ENCODE peak calls at places on chromosomes 2 and 18, in nine cellular contexts. X is kidney epithelial cell, Y is cardiac fibroblast, S is chondrocyte, F is neural progenitor cell, M is left lung, D is GM20000, N is heart left ventricle, H is colonic mucosa. L is an unnamed sample.

GRCh38 chr2:11079131-11079824 is 76.0 kb upstream of the SLC66A3 start:
- DNase-seq in X (no peak), Y (no peak), S (no peak), F (no peak), M (no peak), D (no peak), N (no peak), H (no peak), L (no peak)

GRCh38 chr18:79982736-79983135 is 5.6 kb downstream of the TXNL4A start:
- DNase-seq in X (no peak), Y (peak), S (no peak), F (no peak), M (no peak), D (no peak), N (no peak), H (no peak), L (no peak)

GRCh38 chr18:39835303-39836030 is 2119.6 kb upstream of the PIK3C3 start:
- DNase-seq in X (no peak), Y (no peak), S (no peak), F (no peak), M (no peak), D (no peak), N (no peak), H (no peak), L (no peak)

GRCh38 chr2:121210691-121211090 is 74.3 kb downstream of the TFCP2L1 start:
- DNase-seq in X (no peak), Y (no peak), S (no peak), F (no peak), M (peak), D (no peak), N (peak), H (peak), L (no peak)

GRCh38 chr2:164868563-164869419 is 27.2 kb upstream of the COBLL1 start:
- DNase-seq in X (no peak), Y (no peak), S (no peak), F (no peak), M (no peak), D (no peak), N (no peak), H (no peak), L (no peak)

GRCh38 chr2:239308696-239309397 is 92.0 kb downstream of the HDAC4 start:
- DNase-seq in X (no peak), Y (peak), S (peak), F (no peak), M (no peak), D (no peak), N (no peak), H (no peak), L (no peak)

GRCh38 chr18:50454379-50455005 is 79.6 kb downstream of the SKA1 start:
- DNase-seq in X (no peak), Y (no peak), S (no peak), F (peak), M (no peak), D (no peak), N (no peak), H (no peak), L (no peak)

GRCh38 chr18:12011962-12012549 is 30.7 kb downstream of the IMPA2 start:
- DNase-seq in X (no peak), Y (no peak), S (peak), F (no peak), M (peak), D (no peak), N (peak), H (peak), L (no peak)

GRCh38 chr2:138071720-138072719 is 107.7 kb downstream of the HNMT start:
- DNase-seq in X (peak), Y (peak), S (no peak), F (peak), M (no peak), D (no peak), N (no peak), H (no peak), L (peak)

GRCh38 chr2:115161531-115162453 is 719.4 kb downstream of the DPP10 start:
- DNase-seq in X (no peak), Y (no peak), S (peak), F (peak), M (peak), D (peak), N (no peak), H (peak), L (no peak)

DNA sequence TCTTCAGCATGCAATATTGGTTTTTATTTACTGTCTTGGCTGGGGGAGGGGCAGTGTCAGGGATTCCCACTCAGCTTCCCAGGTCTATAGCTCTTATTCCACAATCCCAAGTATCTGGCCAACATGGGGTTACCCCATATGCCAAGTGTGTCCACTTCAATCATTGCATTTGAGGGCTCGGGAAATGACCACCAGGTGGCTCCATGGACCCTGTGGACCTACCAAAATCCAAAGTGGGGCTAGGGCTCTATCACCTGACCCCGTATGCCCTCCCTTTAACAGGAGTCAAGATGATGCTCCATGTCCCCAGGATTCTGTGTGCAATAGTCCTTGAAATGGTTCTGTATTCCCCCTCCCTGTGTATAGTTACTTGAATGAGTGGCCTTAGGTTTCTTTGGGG is 12.1 kb upstream of the TRAF3IP1 start:
- DNase-seq in X (no peak), Y (no peak), S (no peak), F (peak), M (peak), D (no peak), N (no peak), H (no peak), L (no peak)
- TF ChIP-seq CTCF in X (peak), Y (peak), S (peak), F (peak), M (no peak), D (peak), N (peak), H (no peak), L (peak)

DNA sequence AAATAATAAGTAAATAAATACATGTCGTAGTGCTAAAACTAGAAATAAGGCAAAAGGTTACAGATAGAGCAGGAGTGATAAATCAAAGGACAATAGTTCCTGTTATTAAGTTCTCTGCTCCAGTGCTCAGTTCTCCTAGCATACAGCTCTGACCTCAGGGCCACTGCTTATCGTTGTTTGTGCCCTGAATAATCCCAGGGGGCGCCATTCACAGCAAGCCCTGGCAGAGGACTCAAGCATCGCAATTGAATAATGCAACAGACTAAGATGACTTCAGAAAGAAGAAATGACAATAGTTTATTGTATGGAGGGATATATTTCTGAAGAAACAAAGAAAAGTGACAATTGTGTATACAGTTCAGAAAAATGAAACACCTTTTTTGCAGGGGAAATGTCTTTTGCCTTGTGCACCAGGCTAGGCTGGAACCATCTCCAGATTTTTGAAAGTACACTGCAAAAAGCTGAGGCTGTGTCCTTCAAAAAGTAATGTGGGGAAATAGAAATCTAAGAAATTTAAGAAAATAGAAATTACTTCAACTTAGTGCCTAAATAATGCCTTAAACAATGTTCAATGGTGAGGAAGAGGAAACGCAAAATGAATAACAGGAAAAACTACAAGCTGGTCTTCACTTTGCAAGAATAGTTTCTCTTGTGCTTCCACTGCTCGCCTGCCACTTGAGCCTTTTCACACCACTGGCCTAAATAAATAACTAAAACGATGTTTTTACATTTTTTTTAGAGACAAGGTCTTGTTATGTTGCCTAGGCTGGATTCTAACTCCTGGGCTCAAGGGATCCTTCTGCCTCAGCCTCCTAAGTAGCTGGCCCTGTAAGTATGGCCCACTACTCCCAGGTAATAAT is 19.0 kb upstream of the CCNYL1 start:
- DNase-seq in X (no peak), Y (peak), S (no peak), F (peak), M (no peak), D (peak), N (peak), H (peak), L (no peak)
- TF ChIP-seq CTCF in X (peak), Y (peak), S (peak), F (peak), M (peak), D (peak), N (peak), H (peak), L (peak)

GRCh38 chr2:28406276-28407096 is 13.8 kb downstream of the FOSL2 start:
- DNase-seq in X (no peak), Y (peak), S (no peak), F (no peak), M (peak), D (no peak), N (peak), H (no peak), L (no peak)
- TF ChIP-seq CTCF in X (no peak), Y (no peak), S (no peak), F (no peak), M (peak), D (no peak), N (no peak), H (no peak), L (no peak)

DNA sequence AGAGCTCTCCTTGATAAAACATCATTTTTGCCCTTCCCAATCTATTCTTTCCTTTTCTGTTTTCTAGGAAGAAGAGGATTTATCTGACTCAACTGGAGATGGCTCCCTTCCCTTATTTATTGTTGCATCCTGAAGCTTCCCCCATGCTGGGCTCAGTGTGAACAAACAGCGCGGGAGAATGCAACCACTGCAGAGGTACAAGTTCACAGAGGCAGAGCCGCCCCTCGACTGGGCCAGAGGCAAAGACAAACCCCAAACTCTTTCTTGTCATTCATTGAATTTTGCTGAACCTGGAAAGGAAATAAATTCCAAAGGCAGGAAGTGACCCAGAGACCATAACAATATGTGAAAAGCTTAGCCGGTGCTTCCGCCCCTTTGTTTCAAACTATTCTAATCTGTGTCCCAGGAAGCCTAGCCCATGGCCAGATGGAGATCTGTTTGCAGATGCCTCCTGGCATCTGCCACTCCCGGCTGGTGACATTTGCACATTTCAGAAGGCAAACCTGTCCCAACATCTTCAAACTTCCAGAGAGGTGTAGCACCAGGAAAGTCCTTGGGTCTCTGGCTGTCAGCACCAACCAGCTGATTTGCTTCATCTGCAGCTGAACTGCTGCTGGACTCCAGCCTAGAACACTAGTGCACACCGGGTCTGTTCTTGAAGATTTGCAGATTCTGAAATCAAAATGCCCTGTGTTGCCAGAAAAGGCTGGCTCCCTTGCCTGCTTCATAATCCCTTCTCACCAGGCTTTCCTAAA is 79.4 kb upstream of the MAP4K3 start:
- DNase-seq in X (no peak), Y (peak), S (no peak), F (peak), M (no peak), D (no peak), N (peak), H (no peak), L (peak)
- TF ChIP-seq CTCF in X (no peak), Y (no peak), S (peak), F (peak), M (no peak), D (no peak), N (no peak), H (no peak), L (no peak)

GRCh38 chr2:68357608-68358337 is 7.3 kb upstream of the PLEK start:
- DNase-seq in X (no peak), Y (peak), S (no peak), F (peak), M (no peak), D (peak), N (peak), H (no peak), L (peak)
- TF ChIP-seq CTCF in X (peak), Y (peak), S (peak), F (peak), M (no peak), D (peak), N (peak), H (no peak), L (peak)

GRCh38 chr2:212548459-212548815 is 9.8 kb upstream of the ERBB4 start:
- DNase-seq in X (no peak), Y (peak), S (no peak), F (peak), M (no peak), D (no peak), N (peak), H (no peak), L (no peak)
- TF ChIP-seq CTCF in X (peak), Y (peak), S (peak), F (peak), M (no peak), D (no peak), N (peak), H (no peak), L (peak)

GRCh38 chr2:181178130-181178529 is 197.7 kb downstream of the UBE2E3 start:
- DNase-seq in X (no peak), Y (no peak), S (no peak), F (no peak), M (no peak), D (no peak), N (no peak), H (no peak), L (no peak)

GRCh38 chr2:181177376-181177775 is 197.0 kb downstream of the UBE2E3 start:
- DNase-seq in X (no peak), Y (no peak), S (no peak), F (no peak), M (no peak), D (no peak), N (no peak), H (no peak), L (no peak)

GRCh38 chr2:181174880-181175590 is 194.6 kb downstream of the UBE2E3 start:
- DNase-seq in X (no peak), Y (no peak), S (no peak), F (no peak), M (no peak), D (peak), N (no peak), H (no peak), L (peak)

GRCh38 chr2:181176540-181176939 is 196.1 kb downstream of the UBE2E3 start:
- DNase-seq in X (no peak), Y (no peak), S (no peak), F (no peak), M (no peak), D (no peak), N (no peak), H (no peak), L (no peak)

DNA sequence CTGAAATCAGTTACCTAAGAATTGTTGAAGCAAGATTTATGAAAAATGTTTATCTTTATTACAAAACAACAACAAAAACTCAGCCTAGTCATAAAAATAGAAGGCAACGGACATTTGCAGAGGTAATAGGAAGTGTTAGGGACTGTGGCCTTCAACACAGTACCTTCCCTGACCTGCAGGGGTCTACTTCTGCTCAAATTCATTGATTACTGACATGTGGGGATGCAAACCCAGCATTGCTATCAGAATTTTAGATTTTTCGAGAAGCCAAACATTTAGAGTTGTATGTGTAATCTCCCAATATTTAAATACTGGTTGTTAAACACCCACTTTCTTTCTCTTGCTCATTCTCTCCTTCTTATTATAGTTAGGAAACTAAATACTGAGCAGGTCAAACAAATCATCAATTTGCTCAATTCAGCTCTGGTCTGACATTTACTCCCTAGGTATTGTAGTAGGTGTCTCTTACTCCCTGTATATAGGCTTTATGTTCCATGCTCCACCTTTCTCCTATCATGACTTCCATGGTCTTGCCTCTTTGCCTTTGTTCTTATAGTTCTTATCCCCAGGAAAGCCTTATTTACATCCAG is 198.5 kb downstream of the UBE2E3 start:
- DNase-seq in X (no peak), Y (no peak), S (no peak), F (peak), M (no peak), D (no peak), N (no peak), H (no peak), L (no peak)
- TF ChIP-seq CTCF in X (peak), Y (peak), S (peak), F (peak), M (peak), D (peak), N (no peak), H (peak), L (peak)

DNA sequence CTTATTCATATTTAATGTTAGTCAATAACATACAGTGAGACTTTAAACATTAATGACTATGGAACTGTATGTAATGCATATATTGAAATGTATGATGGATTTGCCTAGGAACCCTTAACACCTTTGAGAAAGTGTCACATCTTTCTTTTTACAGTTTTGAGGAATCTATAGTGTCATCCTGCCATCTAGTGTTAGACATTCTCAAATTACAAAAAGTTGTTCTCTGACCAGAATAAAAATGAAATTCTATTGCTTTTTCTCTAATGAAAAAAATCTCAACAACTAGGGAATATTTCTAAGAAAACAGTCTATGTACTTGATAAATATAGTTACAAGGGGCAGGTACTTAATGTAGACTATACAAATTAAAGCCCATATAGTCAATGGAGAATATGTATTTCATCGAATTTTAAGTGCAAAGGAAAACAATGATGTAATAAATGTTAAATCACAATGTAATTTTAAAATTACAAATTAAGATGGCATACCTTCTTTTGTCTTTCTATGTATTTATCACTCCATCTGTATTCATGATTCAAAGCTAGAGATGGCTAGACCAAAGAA is 5.1 kb upstream of the CALCRL start:
- DNase-seq in X (no peak), Y (peak), S (no peak), F (peak), M (no peak), D (peak), N (no peak), H (no peak), L (no peak)
- TF ChIP-seq CTCF in X (no peak), Y (peak), S (peak), F (peak), M (peak), D (no peak), N (peak), H (peak), L (peak)